ENCODE peak calls at places on chromosomes 3 and 15, in seven cellular contexts. C, V, B, L, M, D and Q are unnamed samples.
A peak's percentile ranks its signal among the peaks of the same experiment; 100 is the strongest.

GRCh38 chr3:119598410-119599098 is 869 bp downstream of the PLA1A start:
- DNase-seq in C (no peak), M (no peak), L (no peak), D (no peak), B (no peak), V (no peak), Q (no peak)

GRCh38 chr3:14274999-14275961 is 96.7 kb downstream of the LSM3 start:
- DNase-seq in D (no peak), B (no peak), C (no peak), M (no peak), L (no peak), V (peak; percentile 29), Q (no peak)

GRCh38 chr15:68616397-68616796 is 37.6 kb downstream of the CORO2B start:
- DNase-seq in L (no peak), C (peak; percentile 76), M (no peak), B (no peak), D (no peak), V (no peak), Q (no peak)

GRCh38 chr3:122514123-122515019 is at the start of gene KPNA1:
- DNase-seq in V (peak; percentile 86), L (peak; percentile 87), C (peak; percentile 86), D (peak; percentile 87), M (peak; percentile 90), B (peak; percentile 79), Q (peak; percentile 79)

GRCh38 chr3:55455915-55456314 is 31.2 kb downstream of the WNT5A start:
- DNase-seq in D (no peak), B (no peak), V (no peak), C (no peak), L (no peak), M (no peak), Q (no peak)

GRCh38 chr15:64461577-64462162 is 1.3 kb downstream of the ZNF609 start:
- DNase-seq in C (peak; percentile 17), V (no peak), M (peak; percentile 16), D (peak; percentile 83), L (peak; percentile 43), B (peak; percentile 7), Q (peak; percentile 18)

GRCh38 chr15:83200162-83200561 is 7.5 kb downstream of the HDGFL3 start:
- DNase-seq in L (no peak), V (no peak), C (no peak), D (peak; percentile 84), M (no peak), B (no peak), Q (peak; percentile 37)

GRCh38 chr3:73815966-73816365 is 191.2 kb upstream of the PDZRN3 start:
- DNase-seq in L (no peak), C (no peak), B (no peak), M (no peak), V (no peak), D (no peak), Q (no peak)

GRCh38 chr3:123536153-123536895 is 48.5 kb downstream of the HACD2 start:
- DNase-seq in V (no peak), C (no peak), D (no peak), B (no peak), M (no peak), L (no peak), Q (no peak)

GRCh38 chr3:94150113-94150512 is 87.3 kb downstream of the NSUN3 start:
- DNase-seq in L (no peak), C (no peak), M (no peak), D (no peak), B (no peak), V (no peak), Q (no peak)

GRCh38 chr3:158095302-158095997 is 10.8 kb downstream of the SHOX2 start:
- DNase-seq in D (no peak), C (no peak), M (no peak), V (no peak), B (no peak), L (no peak), Q (no peak)

GRCh38 chr3:33658971-33659848 is 58.8 kb downstream of the CLASP2 start:
- DNase-seq in B (no peak), D (peak; percentile 88), V (no peak), M (no peak), C (peak; percentile 85), L (no peak), Q (peak; percentile 77)

GRCh38 chr3:66492672-66493071 is 8.2 kb downstream of the LRIG1 start:
- DNase-seq in L (no peak), D (no peak), C (no peak), M (no peak), B (no peak), V (no peak), Q (no peak)

GRCh38 chr15:36278219-36278618 is 301.2 kb upstream of the CDIN1 start:
- DNase-seq in D (peak; percentile 33), B (no peak), M (no peak), V (peak; percentile 28), C (no peak), L (no peak), Q (peak; percentile 46)

GRCh38 chr3:127589600-127590281 is 792 bp downstream of the TPRA1 start:
- DNase-seq in L (peak; percentile 15), C (no peak), B (no peak), V (peak; percentile 11), D (no peak), M (peak; percentile 16), Q (no peak)

GRCh38 chr15:70976856-70977255 is 84.2 kb downstream of the LRRC49 start:
- DNase-seq in B (no peak), V (no peak), L (no peak), M (no peak), D (peak; percentile 72), C (no peak), Q (no peak)

GRCh38 chr15:77035584-77035983 is 35.3 kb downstream of the TSPAN3 start:
- DNase-seq in B (no peak), L (peak; percentile 2), D (no peak), M (no peak), V (no peak), C (no peak), Q (no peak)